ENCODE peak calls at places on chromosome X, in nine cellular contexts. Q is HCT116, Y is stomach, T is body of pancreas, S is HepG2, U is spleen, G is heart left ventricle, L is breast epithelium, K is prostate gland. D is an unnamed sample. For H3K36me3 and H3K4me1, the result is how much of the 10 kb centered on the place peaks cover.

GRCh38 chrX:106932960-106933537 is 12.8 kb downstream of the CLDN2 start:
- DNase-seq in Q (no peak), Y (no peak), T (no peak), S (no peak), U (no peak), G (no peak), L (no peak), K (no peak), D (no peak)

GRCh38 chrX:13747836-13748235 is 13.3 kb downstream of the OFD1 start:
- DNase-seq in Q (peak), Y (peak), T (peak), S (peak), U (no peak), G (no peak), L (no peak), K (peak), D (no peak)

GRCh38 chrX:47030339-47030738 is 47.9 kb upstream of the RGN start:
- DNase-seq in Q (peak), Y (no peak), T (no peak), S (peak), U (no peak), G (no peak), L (no peak), K (peak), D (peak)

GRCh38 chrX:18873189-18873791 is 110.6 kb downstream of the PHKA2 start:
- DNase-seq in Q (peak), Y (no peak), T (no peak), S (no peak), U (peak), G (no peak), L (no peak), K (no peak), D (peak)

GRCh38 chrX:111041018-111041462 is 55.0 kb upstream of the PAK3 start:
- DNase-seq in Q (no peak), Y (no peak), T (no peak), S (peak), U (no peak), G (no peak), L (no peak), K (no peak), D (no peak)

GRCh38 chrX:154719132-154719675 is 31.7 kb downstream of the GAB3 start:
- DNase-seq in Q (no peak), Y (no peak), T (no peak), S (no peak), U (no peak), G (no peak), L (no peak), K (no peak), D (no peak)

GRCh38 chrX:118226060-118226428 is 109.4 kb upstream of the KLHL13 start:
- DNase-seq in Q (no peak), Y (no peak), T (no peak), S (peak), U (no peak), G (no peak), L (no peak), K (no peak), D (no peak)

GRCh38 chrX:109943092-109943739 is 59.7 kb upstream of the TMEM164 start:
- DNase-seq in Q (no peak), Y (no peak), T (no peak), S (no peak), U (no peak), G (no peak), L (no peak), K (no peak), D (no peak)

GRCh38 chrX:10028283-10029104 is 61.3 kb downstream of the CLDN34 start:
- DNase-seq in Q (no peak), Y (no peak), T (no peak), S (no peak), U (no peak), G (no peak), L (no peak), K (no peak), D (no peak)

GRCh38 chrX:67288958-67289641 is 254.7 kb upstream of the AR start:
- DNase-seq in Q (no peak), Y (no peak), T (no peak), S (no peak), U (no peak), G (no peak), L (no peak), K (no peak), D (no peak)

GRCh38 chrX:39813631-39814246 is 284.0 kb downstream of the BCOR start:
- DNase-seq in Q (no peak), Y (peak), T (peak), S (no peak), U (peak), G (peak), L (peak), K (peak), D (peak)

GRCh38 chrX:39693298-39693697 is 404.5 kb downstream of the BCOR start:
- DNase-seq in Q (no peak), Y (no peak), T (peak), S (no peak), U (no peak), G (no peak), L (no peak), K (no peak), D (no peak)

GRCh38 chrX:15761564-15762191 is 23.6 kb downstream of the CA5B start:
- DNase-seq in Q (no peak), Y (no peak), T (no peak), S (no peak), U (no peak), G (no peak), L (no peak), K (no peak), D (peak)

GRCh38 chrX:123993326-123993725 is 31.8 kb downstream of the STAG2 start:
- DNase-seq in Q (no peak), Y (no peak), T (no peak), S (no peak), U (no peak), G (no peak), L (no peak), K (no peak), D (no peak)

DNA sequence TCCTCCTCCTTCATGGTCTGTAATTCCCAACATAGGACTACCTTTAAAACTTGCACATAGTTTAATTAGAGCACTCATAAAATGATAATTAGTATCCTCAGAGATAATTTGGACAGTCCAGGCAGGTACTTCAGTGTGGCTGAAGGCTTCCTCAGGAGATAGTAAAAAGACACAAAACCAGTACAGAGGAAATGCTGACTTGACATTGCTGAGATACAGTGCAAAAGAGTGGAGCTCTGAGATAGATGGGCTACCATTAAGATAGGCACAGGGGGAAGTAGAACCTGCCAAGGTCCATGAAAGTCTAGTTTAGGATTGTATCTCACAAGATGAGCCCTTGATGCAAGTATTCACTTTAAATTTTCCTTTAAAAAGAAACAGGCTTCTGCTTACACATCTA is 91.0 kb downstream of the USP9X start:
- DNase-seq in Q (no peak), Y (no peak), T (no peak), S (no peak), U (no peak), G (no peak), L (no peak), K (no peak), D (no peak)
- H3K36me3 ChIP-seq in Q (under half), Y (under half), T (under half), S (under half), U (half or more), G (under half), L (under half), K (under half), D (under half)

GRCh38 chrX:101347859-101348451 is 587 bp downstream of the TIMM8A start:
- DNase-seq in Q (no peak), Y (no peak), T (no peak), S (peak), U (no peak), G (peak), L (no peak), K (peak), D (no peak)

GRCh38 chrX:101348452-101349222 is at the start of gene TIMM8A:
- DNase-seq in Q (peak), Y (peak), T (peak), S (peak), U (peak), G (peak), L (peak), K (peak), D (peak)
- TF ChIP-seq POLR2A in Q (no peak), Y (no peak), T (peak), S (peak), U (peak), G (peak), L (no peak), K (peak), D (no peak)

GRCh38 chrX:1389993-1390285 is 2.0 kb downstream of the SLC25A6 start:
- DNase-seq in Q (no peak), Y (no peak), T (no peak), S (no peak), U (peak), G (no peak), L (no peak), K (no peak), D (no peak)
- H3K4me1 ChIP-seq in Q (under half), Y (half or more), T (under half), S (under half), U (under half), G (under half), L (under half), K (under half), D (under half)

GRCh38 chrX:78106651-78106986 is 2.6 kb downstream of the PGK1 start:
- DNase-seq in Q (no peak), Y (no peak), T (no peak), S (no peak), U (no peak), G (no peak), L (no peak), K (no peak), D (no peak)

GRCh38 chrX:78105944-78106650 is 2.0 kb downstream of the PGK1 start:
- DNase-seq in Q (no peak), Y (no peak), T (no peak), S (no peak), U (no peak), G (no peak), L (no peak), K (no peak), D (no peak)

GRCh38 chrX:78109458-78109857 is 5.4 kb downstream of the PGK1 start:
- DNase-seq in Q (no peak), Y (no peak), T (no peak), S (no peak), U (no peak), G (no peak), L (no peak), K (no peak), D (no peak)

GRCh38 chrX:78116365-78116764 is 12.3 kb downstream of the PGK1 start:
- DNase-seq in Q (no peak), Y (no peak), T (no peak), S (no peak), U (no peak), G (no peak), L (no peak), K (no peak), D (no peak)

GRCh38 chrX:78111140-78111931 is 7.3 kb downstream of the PGK1 start:
- DNase-seq in Q (no peak), Y (no peak), T (peak), S (peak), U (no peak), G (no peak), L (no peak), K (no peak), D (peak)
- H3K36me3 ChIP-seq in Q (under half), Y (half or more), T (under half), S (under half), U (half or more), G (half or more), L (under half), K (under half), D (under half)

GRCh38 chrX:130163350-130163851 is 2.2 kb downstream of the AIFM1 start:
- DNase-seq in Q (no peak), Y (no peak), T (no peak), S (peak), U (no peak), G (no peak), L (no peak), K (no peak), D (no peak)

GRCh38 chrX:130165181-130165702 is 399 bp downstream of the AIFM1 start:
- DNase-seq in Q (no peak), Y (no peak), T (no peak), S (peak), U (no peak), G (no peak), L (peak), K (no peak), D (no peak)

GRCh38 chrX:130166503-130166777 is 799 bp upstream of the AIFM1 start:
- DNase-seq in Q (no peak), Y (no peak), T (no peak), S (no peak), U (no peak), G (no peak), L (no peak), K (no peak), D (no peak)

GRCh38 chrX:130167040-130167439 is 1.4 kb upstream of the AIFM1 start:
- DNase-seq in Q (no peak), Y (no peak), T (no peak), S (no peak), U (no peak), G (no peak), L (no peak), K (no peak), D (no peak)

GRCh38 chrX:130165703-130166502 is at the start of gene AIFM1:
- DNase-seq in Q (peak), Y (peak), T (peak), S (peak), U (peak), G (peak), L (peak), K (peak), D (peak)
- TF ChIP-seq POLR2A in Q (peak), Y (peak), T (peak), S (peak), U (peak), G (peak), L (no peak), K (peak), D (peak)

GRCh38 chrX:84221181-84221580 is 33.2 kb upstream of the RPS6KA6 start:
- DNase-seq in Q (no peak), Y (no peak), T (no peak), S (no peak), U (no peak), G (no peak), L (no peak), K (no peak), D (no peak)

GRCh38 chrX:84219551-84219950 is 31.6 kb upstream of the RPS6KA6 start:
- DNase-seq in Q (no peak), Y (no peak), T (no peak), S (no peak), U (no peak), G (no peak), L (no peak), K (no peak), D (no peak)

DNA sequence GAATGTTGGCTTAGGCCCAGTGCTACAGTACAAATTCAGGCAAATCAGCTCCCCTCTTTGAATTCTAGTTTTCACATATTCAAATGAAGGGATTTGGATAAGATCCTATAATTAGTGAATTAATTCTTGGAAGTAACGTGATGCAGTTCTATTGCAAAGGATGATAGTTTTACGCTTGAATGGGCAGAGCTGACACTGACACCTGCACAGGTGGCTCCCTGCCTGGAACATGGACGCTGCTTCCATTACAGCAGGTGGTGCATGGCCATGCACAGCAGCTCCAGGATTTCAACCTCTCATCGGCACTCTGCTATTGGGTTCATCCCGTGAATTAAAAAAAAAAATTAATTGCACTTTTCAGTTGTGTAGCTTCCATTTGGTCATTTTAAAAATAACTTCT is 28.4 kb upstream of the RPS6KA6 start:
- DNase-seq in Q (no peak), Y (no peak), T (no peak), S (no peak), U (no peak), G (no peak), L (no peak), K (no peak), D (no peak)
- H3K4me1 ChIP-seq in Q (under half), Y (under half), T (under half), S (under half), U (under half), G (under half), L (under half), K (under half), D (under half)

DNA sequence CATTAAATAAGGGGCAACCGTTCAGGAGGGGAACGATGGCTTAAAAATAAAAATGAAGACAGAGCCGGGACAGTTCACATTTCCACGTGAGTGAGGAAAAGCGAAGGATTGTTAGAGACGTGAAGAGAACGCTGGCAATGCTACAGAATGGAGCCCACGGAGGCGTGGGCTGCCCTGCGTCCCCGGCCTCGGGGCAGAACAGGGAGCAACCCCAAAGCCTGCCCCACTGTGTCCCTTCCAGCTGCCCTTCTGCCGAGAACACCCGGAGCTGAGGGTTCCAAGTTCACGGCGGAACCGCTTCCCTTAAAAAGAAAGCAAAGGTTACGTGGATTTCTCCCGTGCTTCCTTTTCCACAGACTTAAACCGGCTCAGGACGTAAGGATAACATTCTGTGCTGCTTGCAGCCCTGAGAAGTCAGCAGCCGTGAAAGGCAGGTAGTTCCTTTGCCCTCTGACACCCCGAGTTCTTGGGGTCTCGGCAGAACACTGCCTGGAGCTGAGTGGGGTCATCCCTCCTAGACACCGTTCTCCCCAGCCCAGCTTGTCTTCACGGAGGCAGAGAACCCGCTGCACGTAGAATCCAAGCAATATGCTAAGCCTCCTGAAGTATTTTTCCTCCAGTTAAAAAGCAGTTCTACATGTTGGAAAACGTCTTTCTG is 14.2 kb downstream of the DHRSX start:
- DNase-seq in Q (no peak), Y (no peak), T (no peak), S (no peak), U (peak), G (no peak), L (no peak), K (no peak), D (no peak)
- H3K36me3 ChIP-seq in Q (under half), Y (under half), T (under half), S (half or more), U (half or more), G (half or more), L (under half), K (under half), D (under half)

D was measured in adrenal gland.